ENCODE peak calls at places on chromosomes 7 and 10, in nine cellular contexts. I, M, G, Q, Y, A, K, X and V are unnamed samples.
A peak's percentile ranks its signal among the peaks of the same experiment; 100 is the strongest.

GRCh38 chr10:103333934-103334520 is 16.9 kb downstream of the PCGF6 start:
- DNase-seq in I (no peak), Y (no peak), G (no peak), M (no peak), Q (no peak), X (no peak), A (no peak), K (peak; percentile 52), V (no peak)

GRCh38 chr10:132439424-132440163 is 42.6 kb downstream of the PWWP2B start:
- DNase-seq in Y (no peak), I (no peak), G (no peak), Q (no peak), K (no peak), X (no peak), M (no peak), A (no peak), V (no peak)

GRCh38 chr7:15628876-15629275 is 57.6 kb downstream of the MEOX2 start:
- DNase-seq in K (peak; percentile 32), M (no peak), X (no peak), G (no peak), I (no peak), A (no peak), Q (no peak), Y (no peak), V (no peak)

GRCh38 chr7:148142660-148143248 is 447.8 kb upstream of the C7orf33 start:
- DNase-seq in Q (no peak), G (no peak), Y (no peak), X (no peak), M (peak; percentile 40), A (peak; percentile 46), I (peak; percentile 37), K (peak; percentile 19), V (no peak)

GRCh38 chr7:138797715-138798320 is at the start of the genes ATP6V0A4 and TMEM213:
- DNase-seq in I (no peak), Y (no peak), M (no peak), X (no peak), G (no peak), K (no peak), Q (no peak), A (no peak), V (no peak)

GRCh38 chr10:76868088-76868949 is 769.3 kb downstream of the KCNMA1 start:
- DNase-seq in Q (no peak), K (peak; percentile 76), Y (no peak), X (no peak), A (no peak), I (no peak), M (no peak), G (no peak), V (no peak)

GRCh38 chr7:6637544-6638229 is 569 bp downstream of the ZNF316 start:
- DNase-seq in A (no peak), M (peak; percentile 35), Y (no peak), X (no peak), Q (no peak), G (peak; percentile 59), I (peak; percentile 36), K (no peak), V (peak; percentile 85)

GRCh38 chr7:156109988-156110387 is 297.7 kb upstream of the SHH start:
- DNase-seq in Y (no peak), M (no peak), X (no peak), Q (no peak), I (no peak), A (no peak), K (no peak), G (no peak), V (no peak)

GRCh38 chr7:23467281-23467680 is 3.0 kb downstream of the IGF2BP3 start:
- DNase-seq in I (no peak), G (no peak), A (no peak), Y (no peak), Q (no peak), X (no peak), M (no peak), K (peak; percentile 23), V (peak; percentile 19)

GRCh38 chr10:70379581-70380176 is 2.7 kb downstream of the LRRC20 start:
- DNase-seq in X (no peak), I (no peak), Y (no peak), M (no peak), K (no peak), G (no peak), Q (no peak), A (peak; percentile 6), V (no peak)

GRCh38 chr7:30929686-30930085 is 18.0 kb downstream of the AQP1 start:
- DNase-seq in M (peak; percentile 13), Y (no peak), A (no peak), K (no peak), Q (no peak), G (peak; percentile 34), I (no peak), X (peak; percentile 48), V (no peak)

GRCh38 chr7:50739744-50740455 is 42.8 kb downstream of the GRB10 start:
- DNase-seq in X (no peak), Y (no peak), A (no peak), I (no peak), Q (no peak), K (no peak), G (no peak), M (no peak), V (no peak)
- H3K4me3 ChIP-seq in X (no peak overlapping the region), Y (no peak overlapping the region), A (no peak overlapping the region), I (no peak overlapping the region), Q (no peak overlapping the region), K (no peak overlapping the region), G (no peak overlapping the region), M (no peak overlapping the region), V (no peak overlapping the region)

GRCh38 chr7:82600601-82601000 is 157.0 kb upstream of the CACNA2D1 start:
- DNase-seq in X (no peak), Y (no peak), K (no peak), I (no peak), Q (no peak), A (no peak), G (no peak), M (no peak), V (no peak)
- TF ChIP-seq CTCF in X (no peak), Y (no peak), K (no peak), I (no peak), Q (no peak), A (peak; percentile 52), G (no peak), M (no peak), V (no peak)

DNA sequence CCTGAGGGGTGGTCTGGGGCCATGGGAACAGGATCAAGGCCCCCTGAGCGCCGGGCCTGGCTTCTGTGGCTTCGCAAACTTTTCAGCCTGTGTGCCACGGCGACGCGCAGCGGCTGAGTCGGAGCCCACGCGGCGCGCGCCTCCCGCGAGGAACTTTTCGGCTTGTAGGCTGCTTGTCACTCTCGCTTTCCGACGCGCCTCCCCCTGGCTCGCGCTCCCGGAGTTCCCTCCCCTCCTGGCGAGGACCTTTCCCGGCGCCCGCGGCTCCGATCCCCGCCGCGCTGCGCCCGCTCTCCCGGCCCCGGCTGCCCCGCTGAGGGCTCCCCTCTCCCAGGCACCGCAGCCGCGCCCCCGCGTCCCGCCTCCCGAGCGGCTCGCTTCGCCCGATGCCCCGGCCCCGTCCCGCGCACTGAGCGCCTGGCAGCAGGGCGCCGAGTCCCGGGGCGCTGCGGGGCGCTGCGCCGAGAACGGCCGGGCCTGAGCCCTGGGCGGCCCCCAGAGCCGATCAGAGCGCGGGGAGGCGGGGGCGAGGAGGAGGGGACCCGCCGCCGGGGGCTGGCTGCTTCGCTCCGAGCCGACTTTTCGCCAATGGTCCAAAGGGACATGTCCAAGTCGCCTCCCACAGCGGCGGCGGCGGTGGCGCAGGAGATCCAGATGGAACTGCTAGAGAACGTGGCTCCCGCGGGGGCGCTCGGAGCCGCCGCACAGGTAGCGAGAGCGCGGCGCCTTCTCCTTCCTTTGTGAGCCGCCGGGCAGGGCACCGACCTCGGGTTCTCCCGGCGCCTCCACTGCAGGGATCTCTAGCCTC is at the start of gene CACNB2:
- DNase-seq in I (peak; percentile 54), Q (peak; percentile 76), A (no peak), K (peak; percentile 67), G (peak; percentile 89), Y (peak; percentile 38), X (peak; percentile 93), M (peak; percentile 70), V (peak; percentile 12)
- H3K4me3 ChIP-seq in I (peak within 1 kb of the TSS; percentile 50), Q (peak within 1 kb of the TSS; percentile 39), A (peak within 1 kb of the TSS; percentile 62), K (peak within 1 kb of the TSS; percentile 73), G (peak within 1 kb of the TSS; percentile 92), Y (peak within 1 kb of the TSS; percentile 70), X (peak within 1 kb of the TSS; percentile 91), M (peak within 1 kb of the TSS; percentile 63), V (no peak within 1 kb of the TSS)

GRCh38 chr7:2680792-2681490 is 7.1 kb upstream of the AMZ1 start:
- DNase-seq in I (peak; percentile 85), G (peak; percentile 87), X (peak; percentile 85), A (peak; percentile 53), K (peak; percentile 74), Q (peak; percentile 87), M (peak; percentile 88), Y (peak; percentile 89), V (no peak)
- TF ChIP-seq CTCF in I (peak; percentile 66), G (peak; percentile 80), X (peak; percentile 54), A (peak; percentile 85), K (peak; percentile 76), Q (peak; percentile 75), M (peak; percentile 59), Y (peak; percentile 72), V (peak; percentile 69)

GRCh38 chr10:119370972-119371703 is 163.8 kb downstream of the GRK5 start:
- DNase-seq in K (peak; percentile 89), A (peak; percentile 86), M (no peak), I (peak; percentile 46), Y (peak; percentile 81), Q (peak; percentile 50), G (peak; percentile 90), X (peak; percentile 75), V (no peak)

GRCh38 chr10:119368991-119369869 is 161.9 kb downstream of the GRK5 start:
- DNase-seq in K (peak; percentile 33), G (no peak), I (peak; percentile 40), Q (peak; percentile 35), Y (no peak), X (no peak), A (no peak), M (no peak), V (peak; percentile 60)

GRCh38 chr10:119367841-119368549 is 160.6 kb downstream of the GRK5 start:
- DNase-seq in Y (no peak), Q (peak; percentile 34), K (no peak), I (no peak), X (no peak), A (no peak), G (no peak), M (no peak), V (no peak)

GRCh38 chr10:119370046-119370770 is 162.8 kb downstream of the GRK5 start:
- DNase-seq in A (peak; percentile 85), Y (no peak), X (no peak), I (no peak), K (peak; percentile 93), M (no peak), G (peak; percentile 81), Q (peak; percentile 37), V (no peak)

GRCh38 chr10:119368581-119368980 is 161.2 kb downstream of the GRK5 start:
- DNase-seq in K (peak; percentile 19), M (no peak), X (no peak), I (no peak), A (no peak), G (no peak), Y (no peak), Q (peak; percentile 30), V (no peak)
- H3K4me3 ChIP-seq in K (no peak overlapping the region), M (no peak overlapping the region), X (no peak overlapping the region), I (no peak overlapping the region), A (no peak overlapping the region), G (no peak overlapping the region), Y (no peak overlapping the region), Q (no peak overlapping the region), V (peak overlapping the region; percentile 3)